ENCODE peak calls at places on chromosomes 7 and 10, in six cellular contexts. Z, N, I, W, J and C are unnamed samples.

GRCh38 chr7:13821152-13821787 is 168.2 kb downstream of the ETV1 start:
- DNase-seq in Z (no peak), J (no peak), W (no peak), N (no peak), I (no peak), C (no peak)

GRCh38 chr10:114538544-114538906 is 119.5 kb downstream of the ABLIM1 start:
- DNase-seq in J (no peak), N (no peak), I (peak), W (no peak), Z (no peak), C (no peak)

GRCh38 chr7:92504563-92504962 is 23.8 kb downstream of the PEX1 start:
- DNase-seq in Z (no peak), J (no peak), I (peak), W (no peak), N (peak), C (no peak)

GRCh38 chr7:152336754-152337368 is 98.9 kb downstream of the KMT2C start:
- DNase-seq in N (peak), I (no peak), W (no peak), Z (no peak), J (peak), C (peak)

GRCh38 chr7:158957507-158957900 is 101.1 kb downstream of the DYNC2I1 start:
- DNase-seq in W (no peak), Z (no peak), N (no peak), I (no peak), J (no peak), C (no peak)

GRCh38 chr7:84948632-84949031 is 238.2 kb downstream of the SEMA3D start:
- DNase-seq in N (no peak), J (no peak), I (no peak), W (no peak), Z (no peak), C (no peak)

GRCh38 chr7:105916603-105917002 is 40.2 kb upstream of the ATXN7L1 start:
- DNase-seq in N (no peak), Z (no peak), W (no peak), J (no peak), I (no peak), C (no peak)

GRCh38 chr10:87895430-87895829 is 32.0 kb downstream of the PTEN start:
- DNase-seq in N (no peak), Z (no peak), I (no peak), W (no peak), J (no peak), C (no peak)

GRCh38 chr7:20831976-20832375 is 45.3 kb upstream of the SP8 start:
- DNase-seq in Z (no peak), N (no peak), W (no peak), I (no peak), J (no peak), C (no peak)

GRCh38 chr7:130461256-130461655 is 20.4 kb upstream of the CEP41 start:
- DNase-seq in Z (no peak), N (no peak), I (no peak), J (no peak), W (no peak), C (no peak)

GRCh38 chr7:20737840-20738448 is 48.7 kb downstream of the SP8 start:
- DNase-seq in Z (no peak), N (no peak), I (no peak), J (no peak), W (no peak), C (no peak)

GRCh38 chr7:51785171-51785570 is 468.6 kb upstream of the COBL start:
- DNase-seq in J (no peak), N (no peak), W (no peak), Z (no peak), I (no peak), C (no peak)

GRCh38 chr10:98404571-98405396 is 10.2 kb downstream of the PYROXD2 start:
- DNase-seq in J (no peak), N (no peak), W (no peak), I (no peak), Z (no peak), C (no peak)

GRCh38 chr7:101112233-101112632 is 14.7 kb upstream of the SERPINE1 start:
- DNase-seq in N (no peak), Z (peak), J (no peak), I (peak), W (no peak), C (peak)

GRCh38 chr10:30587522-30588031 is 42.0 kb downstream of the LYZL2 start:
- DNase-seq in J (no peak), W (no peak), Z (peak), N (no peak), I (no peak), C (peak)

GRCh38 chr10:70125918-70126590 is 6.6 kb downstream of the AIFM2 start:
- DNase-seq in Z (no peak), J (no peak), N (no peak), I (no peak), W (no peak), C (no peak)

GRCh38 chr10:126014309-126014708 is 117.9 kb downstream of the FANK1 start:
- DNase-seq in I (no peak), J (no peak), Z (no peak), N (no peak), W (no peak), C (no peak)

GRCh38 chr10:103278862-103279298 is 1.9 kb downstream of the INA start:
- DNase-seq in N (peak), I (peak), W (no peak), J (no peak), Z (no peak), C (no peak)

GRCh38 chr10:126595160-126595559 is 75.3 kb downstream of the C10orf90 start:
- DNase-seq in N (no peak), Z (no peak), W (no peak), J (no peak), I (no peak), C (no peak)

GRCh38 chr10:69459893-69460575 is 8.8 kb downstream of the TSPAN15 start:
- DNase-seq in I (no peak), N (no peak), Z (no peak), J (no peak), W (no peak), C (no peak)

GRCh38 chr7:74454059-74454947 is 597 bp downstream of the GTF2IRD1 start:
- DNase-seq in W (no peak), I (no peak), Z (peak), J (no peak), N (peak), C (peak)

GRCh38 chr7:130084037-130084875 is 13.9 kb downstream of the KLHDC10 start:
- DNase-seq in N (no peak), J (no peak), Z (no peak), W (no peak), I (no peak), C (peak)

GRCh38 chr7:112798199-112799159 is 8.3 kb upstream of the TMEM168 start:
- DNase-seq in W (no peak), J (no peak), N (no peak), Z (no peak), I (no peak), C (no peak)

GRCh38 chr10:58641095-58641531 is 128.4 kb downstream of the BICC1 start:
- DNase-seq in J (peak), Z (no peak), I (no peak), W (no peak), N (no peak), C (no peak)

GRCh38 chr10:115844592-115844991 is 428.4 kb downstream of the GFRA1 start:
- DNase-seq in N (peak), Z (no peak), J (no peak), I (no peak), W (no peak), C (no peak)

GRCh38 chr10:77188511-77188910 is 449.1 kb downstream of the KCNMA1 start:
- DNase-seq in N (no peak), I (no peak), W (no peak), Z (no peak), J (no peak), C (no peak)

GRCh38 chr7:79287976-79288375 is 165.5 kb downstream of the MAGI2 start:
- DNase-seq in N (no peak), Z (no peak), W (no peak), J (no peak), I (no peak), C (no peak)

GRCh38 chr10:11270135-11270857 is 252.6 kb downstream of the CELF2 start:
- DNase-seq in Z (peak), J (peak), W (no peak), I (peak), N (peak), C (no peak)

GRCh38 chr7:44460325-44460724 is 30.1 kb downstream of the NUDCD3 start:
- DNase-seq in Z (no peak), I (no peak), N (no peak), J (no peak), W (no peak), C (no peak)

GRCh38 chr7:47735431-47736345 is 153.8 kb upstream of the TNS3 start:
- DNase-seq in J (no peak), W (no peak), Z (no peak), N (no peak), I (no peak), C (no peak)

GRCh38 chr10:63228237-63228636 is 95.1 kb downstream of the NRBF2 start:
- DNase-seq in J (no peak), Z (no peak), I (no peak), N (no peak), W (no peak), C (no peak)

GRCh38 chr10:2949948-2950354 is 117.4 kb upstream of the PFKP start:
- DNase-seq in J (no peak), N (no peak), W (no peak), Z (no peak), I (no peak), C (no peak)

GRCh38 chr10:26627320-26627719 is 70.2 kb upstream of the PDSS1 start:
- DNase-seq in W (no peak), I (no peak), N (no peak), J (peak), Z (no peak), C (no peak)

GRCh38 chr7:22607180-22607579 is 107.2 kb upstream of the STEAP1B start:
- DNase-seq in J (no peak), I (no peak), Z (peak), W (peak), N (no peak), C (no peak)

GRCh38 chr10:112229901-112230300 is 46.3 kb upstream of the GPAM start:
- DNase-seq in J (no peak), N (no peak), I (no peak), W (no peak), Z (no peak), C (no peak)

GRCh38 chr10:3236644-3237043 is 64.1 kb upstream of the PITRM1 start:
- DNase-seq in Z (peak), I (no peak), J (no peak), W (no peak), N (no peak), C (no peak)

GRCh38 chr10:119466655-119467054 is 75.9 kb downstream of the RGS10 start:
- DNase-seq in W (no peak), N (no peak), J (no peak), I (no peak), Z (no peak), C (no peak)

GRCh38 chr7:20199015-20199737 is 18.0 kb downstream of the MACC1 start:
- DNase-seq in N (no peak), W (peak), I (no peak), J (peak), Z (no peak), C (no peak)

DNA sequence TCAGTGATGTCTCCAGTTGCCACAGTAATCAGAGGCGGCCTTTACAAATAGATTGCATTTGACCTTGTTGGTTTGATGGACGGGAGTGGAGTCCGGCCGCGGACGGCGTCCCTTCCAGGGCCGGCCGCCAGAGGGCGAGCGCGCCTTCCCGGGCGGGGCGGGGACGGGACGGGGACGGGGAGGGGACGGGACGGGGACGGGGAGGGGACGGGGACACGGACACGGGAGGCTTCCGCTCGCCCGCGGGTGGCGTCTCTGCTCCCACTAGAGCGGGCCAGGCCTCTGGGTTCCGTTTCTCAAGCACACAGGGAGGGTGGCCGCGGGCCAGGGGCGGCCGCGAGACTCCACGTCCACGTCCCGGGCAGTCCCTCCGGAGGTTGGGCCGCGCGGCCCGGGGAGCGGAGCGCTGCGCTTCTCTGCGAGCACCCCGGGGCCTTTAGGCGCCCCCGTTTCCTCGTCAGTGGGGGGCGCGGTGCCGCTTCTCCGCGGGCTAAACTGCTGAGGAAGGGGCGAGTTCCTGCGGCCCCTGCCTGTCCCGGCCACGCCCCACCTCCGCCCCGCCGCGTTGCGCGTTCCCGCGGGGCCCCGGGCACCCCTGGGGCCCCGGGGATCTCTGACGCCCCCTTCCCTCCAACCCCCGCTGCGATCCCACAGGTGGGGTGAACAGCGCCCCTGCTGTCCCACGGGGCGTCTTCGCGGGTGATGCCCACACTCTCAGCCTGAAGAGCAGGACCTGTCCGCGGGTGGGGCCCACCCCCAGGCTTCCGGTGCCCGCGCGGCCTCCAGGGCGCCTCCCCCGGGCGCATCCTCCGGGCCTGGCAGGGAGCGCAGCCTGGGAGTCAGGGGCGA is 84.2 kb upstream of the MKI67 start:
- DNase-seq in I (peak), Z (peak), N (peak), W (peak), J (peak), C (peak)
- TF ChIP-seq POLR2A in I (no peak), Z (no peak), N (no peak), W (no peak), J (no peak), C (no peak)

DNA sequence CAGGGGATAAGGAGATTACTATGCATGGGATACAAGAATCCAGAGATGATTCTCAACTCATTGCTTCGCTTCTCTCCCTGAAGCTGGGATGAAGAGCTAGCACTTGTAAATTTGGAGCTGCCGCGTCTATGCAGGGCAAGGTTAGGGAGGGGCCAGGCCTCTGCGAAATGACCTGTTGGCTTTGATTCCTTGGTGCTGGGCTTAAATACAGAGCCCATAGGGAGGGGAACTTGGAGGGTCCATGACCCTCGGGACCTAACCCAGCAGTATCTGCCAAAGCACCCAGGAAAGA is 673 bp upstream of the WNT2 start:
- DNase-seq in I (no peak), W (no peak), Z (no peak), N (no peak), J (no peak), C (no peak)
- H3K4me3 ChIP-seq in I (peak), W (peak), Z (peak), N (no peak), J (no peak), C (peak)

DNA sequence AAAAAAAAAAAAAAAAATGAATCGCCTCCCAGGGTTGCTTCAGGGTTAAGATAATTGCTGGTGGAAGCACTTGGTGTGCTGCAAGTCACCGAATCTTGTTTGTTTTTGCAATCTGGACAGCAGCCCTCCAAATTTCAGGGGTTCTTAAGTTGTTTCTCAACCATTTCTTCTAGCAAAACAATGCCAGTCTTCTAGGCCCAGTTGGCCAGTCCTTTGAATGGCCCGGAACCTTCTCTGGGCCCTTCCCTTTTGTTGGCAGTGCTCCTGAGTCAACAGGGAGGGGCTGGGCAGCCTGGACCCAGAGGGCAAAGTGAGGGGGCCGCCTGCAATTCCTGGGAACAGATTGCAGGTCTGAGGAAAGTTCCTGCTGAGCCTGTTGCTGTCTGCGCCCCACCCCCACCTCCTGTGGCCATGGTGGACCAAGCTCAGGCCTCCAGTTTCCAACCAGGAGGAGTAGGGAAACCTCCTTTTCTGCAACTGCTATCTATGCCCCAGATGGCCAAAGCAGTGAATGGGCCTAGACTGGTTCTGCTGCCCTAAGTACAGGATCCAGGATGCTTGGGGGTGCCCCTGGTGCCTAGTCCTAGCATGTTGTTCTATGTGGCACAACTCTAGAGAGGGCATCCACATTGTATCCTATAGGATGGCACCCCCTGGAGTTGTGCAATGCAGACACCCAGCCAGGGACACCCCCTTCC is 31.4 kb upstream of the PDCD4 start:
- DNase-seq in W (no peak), I (peak), Z (peak), N (no peak), J (no peak), C (no peak)
- TF ChIP-seq POLR2A in W (no peak), I (no peak), Z (no peak), N (no peak), J (no peak), C (no peak)

DNA sequence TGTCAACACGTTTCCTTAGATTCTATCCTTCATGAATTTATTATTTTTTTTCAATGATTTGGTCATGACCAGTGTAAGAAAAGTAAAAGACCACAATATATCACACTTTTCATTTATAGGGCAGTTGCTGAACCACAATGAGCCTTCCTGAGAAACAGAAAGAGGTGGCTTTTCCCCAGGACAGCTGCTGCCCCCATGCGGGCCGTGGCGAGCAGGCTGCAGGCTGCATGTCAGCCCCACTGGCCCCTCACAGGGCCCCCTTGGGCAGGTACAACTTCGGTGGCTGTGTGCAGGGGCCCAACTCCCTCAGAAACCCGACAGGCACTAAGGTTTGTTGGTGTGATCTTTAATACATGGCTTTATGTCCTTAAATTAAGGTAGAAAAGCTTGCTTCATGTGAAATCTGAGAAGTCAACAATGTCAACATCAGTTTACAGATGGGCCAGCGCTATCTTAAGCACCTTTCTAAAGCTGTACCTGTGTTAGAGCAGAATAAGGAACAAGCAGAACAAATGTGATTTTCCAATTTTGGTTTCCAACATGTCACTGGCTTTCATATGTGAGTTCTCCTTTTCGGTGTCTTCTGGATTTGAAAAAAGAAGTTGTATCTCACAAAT is 10.6 kb downstream of the BEND7 start:
- DNase-seq in J (no peak), Z (no peak), I (no peak), N (no peak), W (no peak), C (no peak)
- H3K4me3 ChIP-seq in J (no peak), Z (no peak), I (no peak), N (no peak), W (no peak), C (no peak)

DNA sequence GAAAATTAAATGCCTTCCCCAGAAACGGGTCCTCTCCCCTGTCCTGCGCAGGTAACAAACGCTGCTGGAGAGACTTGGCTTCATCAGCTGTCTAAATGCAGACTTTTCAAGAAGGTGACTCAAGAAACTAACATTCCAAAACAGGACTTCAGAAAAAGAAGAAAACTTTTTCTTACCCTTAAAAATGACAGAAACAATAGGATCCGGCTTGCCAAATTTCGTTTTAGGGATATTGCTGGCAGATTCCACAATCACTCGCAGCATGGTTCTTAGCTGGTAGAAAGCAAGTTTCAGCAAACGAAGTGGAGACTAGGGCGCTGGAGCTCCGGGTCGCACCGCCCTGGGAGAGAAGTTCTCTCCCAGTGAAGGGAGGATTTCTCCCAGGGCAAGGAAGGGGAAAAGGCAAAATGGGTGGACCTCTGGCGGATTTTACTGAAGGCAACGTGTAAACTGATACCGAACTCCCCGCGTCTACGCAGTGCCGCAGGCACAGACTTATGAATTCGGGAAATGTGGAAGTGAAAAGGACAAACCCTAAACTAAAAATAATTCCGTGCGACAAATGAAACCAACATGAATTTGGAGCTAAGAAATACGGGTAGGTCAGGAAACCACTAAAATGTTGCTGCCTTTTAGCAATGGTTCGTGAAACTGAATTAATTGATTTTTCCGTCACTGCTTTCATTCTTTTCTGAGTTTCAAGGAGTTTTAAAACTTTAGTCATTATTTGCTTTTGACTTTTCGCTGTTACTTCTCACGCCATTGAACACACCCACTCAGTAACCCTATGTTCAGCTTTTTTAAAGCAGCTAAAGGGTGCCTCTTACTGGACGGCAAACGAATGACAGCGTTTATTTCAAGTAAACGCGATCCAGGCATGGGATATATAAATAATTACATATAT is at the start of gene MYOF:
- DNase-seq in W (no peak), I (peak), N (peak), J (peak), Z (peak), C (peak)
- TF ChIP-seq POLR2A in W (no peak), I (peak), N (peak), J (peak), Z (peak), C (peak)

DNA sequence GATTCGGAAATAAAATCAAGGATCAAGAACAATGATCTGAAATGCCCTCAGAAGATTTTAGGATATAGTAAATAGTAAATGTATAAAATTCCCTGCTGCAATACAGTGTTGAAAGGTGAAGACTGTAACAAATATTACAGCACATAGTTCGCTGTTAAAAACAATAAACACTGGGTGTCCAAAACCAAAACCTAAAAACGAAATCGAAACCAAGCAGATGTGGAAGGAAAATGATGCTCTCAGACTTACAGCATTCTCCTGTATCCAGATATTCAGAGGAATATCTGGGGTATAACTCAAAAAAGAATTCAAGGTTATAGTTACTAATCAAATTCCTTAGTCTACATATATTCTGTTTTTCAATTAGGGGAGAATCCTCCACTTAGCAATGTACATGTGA is 708.1 kb upstream of the PCDH15 start:
- DNase-seq in W (no peak), N (no peak), I (no peak), Z (no peak), J (no peak), C (no peak)
- H3K4me3 ChIP-seq in W (no peak), N (no peak), I (no peak), Z (no peak), J (no peak), C (no peak)